ENCODE peak calls at places on chromosomes 13 and 19, in four cellular contexts. D is RKO; O is epithelial cell of esophagus; H is CD8-positive, alpha-beta memory T cell. V is an unnamed sample.
A peak's percentile ranks its signal among the peaks of the same experiment; 100 is the strongest.

GRCh38 chr13:99371956-99372355 is 64.8 kb upstream of the GPR183 start:
- DNase-seq in O (no peak), H (peak; percentile 50), D (no peak), V (no peak)

GRCh38 chr13:90890435-90890834 is 457.1 kb upstream of the MIR17HG start:
- DNase-seq in O (no peak), H (no peak), D (no peak), V (no peak)

GRCh38 chr19:2167896-2168618 is 4.3 kb downstream of the DOT1L start:
- DNase-seq in O (peak; percentile 32), H (no peak), D (peak; percentile 87), V (peak; percentile 89)

GRCh38 chr19:48249502-48250014 is 6.2 kb downstream of the CARD8 start:
- DNase-seq in O (no peak), D (no peak), H (peak; percentile 61), V (peak; percentile 88)

GRCh38 chr19:34366670-34367423 is 1.9 kb downstream of the GPI start:
- DNase-seq in H (no peak), O (peak; percentile 46), D (peak; percentile 29), V (no peak)

GRCh38 chr19:33429891-33430673 is 56.6 kb downstream of the CEBPG start:
- DNase-seq in O (no peak), H (peak; percentile 24), D (no peak), V (peak; percentile 32)

GRCh38 chr19:35437152-35437951 is 10.7 kb upstream of the FFAR2 start:
- DNase-seq in D (no peak), H (no peak), O (no peak), V (no peak)

GRCh38 chr19:53982611-53983010 is 8.8 kb upstream of the CACNG6 start:
- DNase-seq in D (peak; percentile 73), O (no peak), H (no peak), V (no peak)

GRCh38 chr19:623974-624373 is 9.4 kb downstream of the POLRMT start:
- DNase-seq in H (no peak), O (no peak), D (peak; percentile 42), V (no peak)

GRCh38 chr19:45045671-45046353 is 7.0 kb downstream of the CLASRP start:
- DNase-seq in H (no peak), D (no peak), O (no peak), V (no peak)

GRCh38 chr13:98454389-98454881 is 122.5 kb downstream of the STK24 start:
- DNase-seq in O (peak; percentile 54), D (no peak), H (no peak), V (no peak)

V was measured in natural killer cell treated with Interleukin-12 subunit alpha and Interleukin-12 subunit beta and Interleukin-15 and Interleukin-18, amount 100 ng/mL, for 72 hours.